ENCODE peak calls at places on chromosomes 5 and 9, in eight cellular contexts. One of them, this sample, is unnamed.

GRCh38 chr5:141878186-141878770 is at the start of gene PCDH1:
- DNase-seq in IMR-90: peak; percentile 14
- DNase-seq in hepatocyte: peak; percentile 72
- DNase-seq in GM23338: peak; percentile 77
- DNase-seq in mesenchymal stem cell: peak; percentile 29
- DNase-seq in HCT116: no peak
- DNase-seq in PC-3: peak; percentile 43
- DNase-seq in astrocyte: no peak
- DNase-seq in this sample: no peak

GRCh38 chr5:154342211-154342610 is 103.6 kb upstream of the SAP30L start:
- DNase-seq in IMR-90: no peak
- DNase-seq in hepatocyte: no peak
- DNase-seq in GM23338: no peak
- DNase-seq in mesenchymal stem cell: no peak
- DNase-seq in HCT116: no peak
- DNase-seq in PC-3: no peak
- DNase-seq in astrocyte: no peak
- DNase-seq in this sample: no peak

GRCh38 chr5:134523543-134524136 is 1.8 kb upstream of the JADE2 start:
- DNase-seq in IMR-90: no peak
- DNase-seq in hepatocyte: no peak
- DNase-seq in GM23338: no peak
- DNase-seq in mesenchymal stem cell: no peak
- DNase-seq in HCT116: no peak
- DNase-seq in PC-3: no peak
- DNase-seq in astrocyte: no peak
- DNase-seq in this sample: no peak

GRCh38 chr9:130320697-130321080 is 55.1 kb downstream of the HMCN2 start:
- DNase-seq in IMR-90: no peak
- DNase-seq in hepatocyte: no peak
- DNase-seq in GM23338: peak; percentile 75
- DNase-seq in mesenchymal stem cell: no peak
- DNase-seq in HCT116: no peak
- DNase-seq in PC-3: peak; percentile 25
- DNase-seq in astrocyte: no peak
- DNase-seq in this sample: no peak

GRCh38 chr9:38621434-38622082 is 1.2 kb upstream of the ANKRD18A start:
- DNase-seq in IMR-90: no peak
- DNase-seq in hepatocyte: peak; percentile 50
- DNase-seq in GM23338: peak; percentile 65
- DNase-seq in mesenchymal stem cell: no peak
- DNase-seq in HCT116: no peak
- DNase-seq in PC-3: peak; percentile 31
- DNase-seq in astrocyte: no peak
- DNase-seq in this sample: peak; percentile 14

GRCh38 chr9:97473717-97474116 is 27.7 kb upstream of the TMOD1 start:
- DNase-seq in IMR-90: no peak
- DNase-seq in hepatocyte: no peak
- DNase-seq in GM23338: no peak
- DNase-seq in mesenchymal stem cell: no peak
- DNase-seq in HCT116: no peak
- DNase-seq in PC-3: no peak
- DNase-seq in astrocyte: no peak
- DNase-seq in this sample: no peak

GRCh38 chr9:113625456-113625855 is 161.9 kb downstream of the RGS3 start:
- DNase-seq in IMR-90: no peak
- DNase-seq in hepatocyte: no peak
- DNase-seq in GM23338: no peak
- DNase-seq in mesenchymal stem cell: no peak
- DNase-seq in HCT116: no peak
- DNase-seq in PC-3: no peak
- DNase-seq in astrocyte: no peak
- DNase-seq in this sample: no peak

GRCh38 chr9:78927099-78927940 is 630.4 kb downstream of the PSAT1 start:
- DNase-seq in IMR-90: no peak
- DNase-seq in hepatocyte: no peak
- DNase-seq in GM23338: no peak
- DNase-seq in mesenchymal stem cell: no peak
- DNase-seq in HCT116: no peak
- DNase-seq in PC-3: peak; percentile 9
- DNase-seq in astrocyte: no peak
- DNase-seq in this sample: no peak

GRCh38 chr5:1332461-1333001 is 12.4 kb downstream of the CLPTM1L start:
- DNase-seq in IMR-90: no peak
- DNase-seq in hepatocyte: no peak
- DNase-seq in GM23338: no peak
- DNase-seq in mesenchymal stem cell: no peak
- DNase-seq in HCT116: no peak
- DNase-seq in PC-3: no peak
- DNase-seq in astrocyte: no peak
- DNase-seq in this sample: no peak

GRCh38 chr5:115857621-115858349 is 16.1 kb downstream of the AP3S1 start:
- DNase-seq in IMR-90: peak; percentile 35
- DNase-seq in hepatocyte: no peak
- DNase-seq in GM23338: no peak
- DNase-seq in mesenchymal stem cell: peak; percentile 33
- DNase-seq in HCT116: no peak
- DNase-seq in PC-3: peak; percentile 81
- DNase-seq in astrocyte: no peak
- DNase-seq in this sample: peak; percentile 58

GRCh38 chr5:95554331-95554646 is 488 bp downstream of the SKIC3 start:
- DNase-seq in IMR-90: no peak
- DNase-seq in hepatocyte: no peak
- DNase-seq in GM23338: no peak
- DNase-seq in mesenchymal stem cell: no peak
- DNase-seq in HCT116: no peak
- DNase-seq in PC-3: no peak
- DNase-seq in astrocyte: no peak
- DNase-seq in this sample: no peak

GRCh38 chr5:132267931-132268501 is 10.5 kb downstream of the PDLIM4 start:
- DNase-seq in IMR-90: no peak
- DNase-seq in hepatocyte: no peak
- DNase-seq in GM23338: no peak
- DNase-seq in mesenchymal stem cell: no peak
- DNase-seq in HCT116: no peak
- DNase-seq in PC-3: no peak
- DNase-seq in astrocyte: no peak
- DNase-seq in this sample: no peak

GRCh38 chr9:124897570-124898460 is 35.9 kb downstream of the ARPC5L start:
- DNase-seq in IMR-90: peak; percentile 52
- DNase-seq in hepatocyte: peak; percentile 57
- DNase-seq in GM23338: no peak
- DNase-seq in mesenchymal stem cell: no peak
- DNase-seq in HCT116: no peak
- DNase-seq in PC-3: no peak
- DNase-seq in astrocyte: peak; percentile 12
- DNase-seq in this sample: no peak

GRCh38 chr9:123953601-123954011 is 23.7 kb upstream of the DENND1A start:
- DNase-seq in IMR-90: no peak
- DNase-seq in hepatocyte: no peak
- DNase-seq in GM23338: no peak
- DNase-seq in mesenchymal stem cell: no peak
- DNase-seq in HCT116: no peak
- DNase-seq in PC-3: no peak
- DNase-seq in astrocyte: no peak
- DNase-seq in this sample: no peak

GRCh38 chr5:132830436-132831094 is at the start of gene SHROOM1:
- DNase-seq in IMR-90: peak; percentile 27
- DNase-seq in hepatocyte: peak; percentile 88
- DNase-seq in GM23338: peak; percentile 86
- DNase-seq in mesenchymal stem cell: peak; percentile 50
- DNase-seq in HCT116: peak; percentile 44
- DNase-seq in PC-3: peak; percentile 68
- DNase-seq in astrocyte: peak; percentile 28
- DNase-seq in this sample: peak; percentile 31

GRCh38 chr5:76602094-76602726 is 21.0 kb downstream of the F2RL2 start:
- DNase-seq in IMR-90: peak; percentile 56
- DNase-seq in hepatocyte: no peak
- DNase-seq in GM23338: no peak
- DNase-seq in mesenchymal stem cell: peak; percentile 52
- DNase-seq in HCT116: no peak
- DNase-seq in PC-3: peak; percentile 32
- DNase-seq in astrocyte: no peak
- DNase-seq in this sample: peak; percentile 59

GRCh38 chr5:115116001-115116400 is 53.7 kb downstream of the TRIM36 start:
- DNase-seq in IMR-90: no peak
- DNase-seq in hepatocyte: no peak
- DNase-seq in GM23338: no peak
- DNase-seq in mesenchymal stem cell: no peak
- DNase-seq in HCT116: no peak
- DNase-seq in PC-3: no peak
- DNase-seq in astrocyte: no peak
- DNase-seq in this sample: no peak

GRCh38 chr9:91750343-91750742 is 199.7 kb downstream of the ROR2 start:
- DNase-seq in IMR-90: no peak
- DNase-seq in hepatocyte: no peak
- DNase-seq in GM23338: no peak
- DNase-seq in mesenchymal stem cell: no peak
- DNase-seq in HCT116: no peak
- DNase-seq in PC-3: peak; percentile 22
- DNase-seq in astrocyte: no peak
- DNase-seq in this sample: no peak

GRCh38 chr5:151382576-151382975 is 35.2 kb upstream of the SLC36A2 start:
- DNase-seq in IMR-90: no peak
- DNase-seq in hepatocyte: no peak
- DNase-seq in GM23338: no peak
- DNase-seq in mesenchymal stem cell: no peak
- DNase-seq in HCT116: no peak
- DNase-seq in PC-3: peak; percentile 67
- DNase-seq in astrocyte: no peak
- DNase-seq in this sample: no peak

GRCh38 chr9:34252016-34252415 is 73.2 kb downstream of the UBAP1 start:
- DNase-seq in IMR-90: no peak
- DNase-seq in hepatocyte: no peak
- DNase-seq in GM23338: no peak
- DNase-seq in mesenchymal stem cell: no peak
- DNase-seq in HCT116: no peak
- DNase-seq in PC-3: no peak
- DNase-seq in astrocyte: peak; percentile 36
- DNase-seq in this sample: peak; percentile 61

GRCh38 chr5:59149271-59149670 is 566.4 kb downstream of the RAB3C start:
- DNase-seq in IMR-90: no peak
- DNase-seq in hepatocyte: no peak
- DNase-seq in GM23338: no peak
- DNase-seq in mesenchymal stem cell: no peak
- DNase-seq in HCT116: no peak
- DNase-seq in PC-3: no peak
- DNase-seq in astrocyte: no peak
- DNase-seq in this sample: no peak

GRCh38 chr5:9519537-9519936 is 26.3 kb downstream of the SEMA5A start:
- DNase-seq in IMR-90: peak; percentile 28
- DNase-seq in hepatocyte: no peak
- DNase-seq in GM23338: no peak
- DNase-seq in mesenchymal stem cell: peak; percentile 37
- DNase-seq in HCT116: no peak
- DNase-seq in PC-3: no peak
- DNase-seq in astrocyte: peak; percentile 85
- DNase-seq in this sample: peak; percentile 87

GRCh38 chr9:19516348-19516747 is 107.5 kb downstream of the ACER2 start:
- DNase-seq in IMR-90: no peak
- DNase-seq in hepatocyte: no peak
- DNase-seq in GM23338: no peak
- DNase-seq in mesenchymal stem cell: no peak
- DNase-seq in HCT116: no peak
- DNase-seq in PC-3: no peak
- DNase-seq in astrocyte: no peak
- DNase-seq in this sample: no peak

GRCh38 chr9:135489188-135489918 is 9.8 kb downstream of the PPP1R26 start:
- DNase-seq in IMR-90: no peak
- DNase-seq in hepatocyte: no peak
- DNase-seq in GM23338: no peak
- DNase-seq in mesenchymal stem cell: no peak
- DNase-seq in HCT116: no peak
- DNase-seq in PC-3: no peak
- DNase-seq in astrocyte: no peak
- DNase-seq in this sample: no peak
- H2AFZ ChIP-seq in IMR-90: no peak overlapping the region
- H2AFZ ChIP-seq in hepatocyte: no peak overlapping the region
- H2AFZ ChIP-seq in GM23338: no peak overlapping the region
- H2AFZ ChIP-seq in mesenchymal stem cell: no peak overlapping the region
- H2AFZ ChIP-seq in HCT116: no peak overlapping the region
- H2AFZ ChIP-seq in PC-3: no peak overlapping the region
- H2AFZ ChIP-seq in astrocyte: no peak overlapping the region
- H2AFZ ChIP-seq in this sample: no peak overlapping the region

DNA sequence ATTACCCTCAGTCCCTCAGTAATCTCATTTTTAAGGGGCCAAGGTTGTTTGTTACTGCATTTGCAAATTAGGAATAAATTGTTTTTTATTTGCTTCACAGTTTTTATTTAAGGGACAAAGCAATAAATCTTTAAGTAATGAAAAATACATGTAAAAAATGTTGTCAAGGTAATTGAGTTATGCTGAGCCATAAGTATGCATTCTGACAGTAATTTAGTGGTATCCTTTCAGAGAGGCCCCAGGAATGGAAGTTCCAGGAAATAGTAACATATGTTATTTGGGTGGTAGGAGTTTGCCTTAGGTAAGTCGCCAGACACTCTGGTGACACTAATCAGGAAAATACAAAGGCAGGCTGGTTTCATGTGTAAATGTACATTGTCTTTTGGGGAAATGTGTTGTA is 1787.9 kb upstream of the WWC1 start:
- DNase-seq in IMR-90: no peak
- DNase-seq in hepatocyte: no peak
- DNase-seq in GM23338: no peak
- DNase-seq in mesenchymal stem cell: no peak
- DNase-seq in HCT116: no peak
- DNase-seq in PC-3: no peak
- DNase-seq in astrocyte: no peak
- DNase-seq in this sample: no peak
- H3K4me1 ChIP-seq in IMR-90: no peaks in the 10 kb centered on the region
- H3K4me1 ChIP-seq in hepatocyte: no peaks in the 10 kb centered on the region
- H3K4me1 ChIP-seq in GM23338: no peaks in the 10 kb centered on the region
- H3K4me1 ChIP-seq in mesenchymal stem cell: no peaks in the 10 kb centered on the region
- H3K4me1 ChIP-seq in HCT116: no peaks in the 10 kb centered on the region
- H3K4me1 ChIP-seq in PC-3: no peaks in the 10 kb centered on the region
- H3K4me1 ChIP-seq in astrocyte: no peaks in the 10 kb centered on the region
- H3K4me1 ChIP-seq in this sample: no peaks in the 10 kb centered on the region

DNA sequence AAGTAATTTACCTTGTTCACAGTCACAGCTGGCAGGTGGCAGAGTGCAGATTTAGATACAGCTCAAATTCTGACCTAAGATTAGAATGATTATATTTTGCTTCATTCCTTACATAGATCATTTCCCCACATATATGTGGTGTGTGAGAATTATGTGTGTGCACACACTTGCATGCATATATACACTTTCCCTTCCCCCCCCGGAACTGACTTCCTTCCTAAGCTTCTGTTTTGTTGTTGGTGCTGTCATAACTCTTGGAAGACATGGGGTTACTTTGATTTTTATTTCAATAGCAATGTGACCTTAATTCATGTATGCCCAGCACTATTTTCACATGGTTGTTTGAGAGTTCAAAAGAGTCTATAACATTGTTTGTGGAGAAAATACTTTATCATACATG is 112.8 kb downstream of the CMYA5 start:
- DNase-seq in IMR-90: no peak
- DNase-seq in hepatocyte: no peak
- DNase-seq in GM23338: no peak
- DNase-seq in mesenchymal stem cell: no peak
- DNase-seq in HCT116: no peak
- DNase-seq in PC-3: no peak
- DNase-seq in astrocyte: no peak
- DNase-seq in this sample: no peak
- H3K27ac ChIP-seq in IMR-90: no peak overlapping the region
- H3K27ac ChIP-seq in hepatocyte: no peak overlapping the region
- H3K27ac ChIP-seq in GM23338: no peak overlapping the region
- H3K27ac ChIP-seq in mesenchymal stem cell: no peak overlapping the region
- H3K27ac ChIP-seq in HCT116: no peak overlapping the region
- H3K27ac ChIP-seq in PC-3: no peak overlapping the region
- H3K27ac ChIP-seq in astrocyte: no peak overlapping the region
- H3K27ac ChIP-seq in this sample: no peak overlapping the region

GRCh38 chr9:4740623-4741364 is at the start of gene AK3:
- DNase-seq in IMR-90: peak; percentile 82
- DNase-seq in hepatocyte: peak; percentile 96
- DNase-seq in GM23338: peak; percentile 93
- DNase-seq in mesenchymal stem cell: peak; percentile 85
- DNase-seq in HCT116: peak; percentile 44
- DNase-seq in PC-3: peak; percentile 72
- DNase-seq in astrocyte: peak; percentile 74
- DNase-seq in this sample: peak; percentile 87
- H2AFZ ChIP-seq in IMR-90: peak within 1 kb of the TSS; percentile 97
- H2AFZ ChIP-seq in hepatocyte: peak within 1 kb of the TSS; percentile 71
- H2AFZ ChIP-seq in GM23338: peak within 1 kb of the TSS; percentile 95
- H2AFZ ChIP-seq in mesenchymal stem cell: peak within 1 kb of the TSS; percentile 100
- H2AFZ ChIP-seq in HCT116: no peak within 1 kb of the TSS
- H2AFZ ChIP-seq in PC-3: peak within 1 kb of the TSS; percentile 92
- H2AFZ ChIP-seq in astrocyte: peak within 1 kb of the TSS; percentile 89
- H2AFZ ChIP-seq in this sample: peak within 1 kb of the TSS; percentile 84

This sample was measured in fibroblast of lung.